ENCODE peak calls at places on chromosomes 5 and 9, in ten cellular contexts. I, H, A, E, Z, X, C, M, S and G are unnamed samples.

GRCh38 chr5:94692610-94693009 is 74.1 kb downstream of the SLF1 start:
- DNase-seq in I (no peak), H (no peak), A (no peak), E (no peak), Z (no peak), X (no peak), C (no peak), M (no peak), S (no peak), G (no peak)

GRCh38 chr5:65037845-65038815 is 269.4 kb downstream of the CWC27 start:
- DNase-seq in I (peak), H (no peak), A (peak), E (peak), Z (peak), X (no peak), C (no peak), M (no peak), S (peak), G (no peak)

GRCh38 chr5:36904677-36905076 is 28.1 kb downstream of the NIPBL start:
- DNase-seq in I (no peak), H (no peak), A (no peak), E (no peak), Z (peak), X (no peak), C (no peak), M (no peak), S (no peak), G (no peak)

GRCh38 chr5:11595045-11595444 is 309.2 kb downstream of the CTNND2 start:
- DNase-seq in I (no peak), H (no peak), A (peak), E (no peak), Z (no peak), X (no peak), C (no peak), M (no peak), S (no peak), G (no peak)

GRCh38 chr5:96048763-96049162 is 87.1 kb upstream of the ELL2 start:
- DNase-seq in I (no peak), H (no peak), A (peak), E (no peak), Z (no peak), X (no peak), C (no peak), M (no peak), S (peak), G (no peak)

GRCh38 chr5:17833336-17833735 is 199.1 kb downstream of the TAF11L14 start:
- DNase-seq in I (no peak), H (no peak), A (no peak), E (no peak), Z (no peak), X (no peak), C (no peak), M (no peak), S (no peak), G (no peak)

GRCh38 chr5:78538240-78538850 is 110.2 kb downstream of the LHFPL2 start:
- DNase-seq in I (no peak), H (no peak), A (no peak), E (no peak), Z (peak), X (no peak), C (no peak), M (no peak), S (no peak), G (no peak)

GRCh38 chr9:16012621-16013020 is 459.8 kb downstream of the CCDC171 start:
- DNase-seq in I (no peak), H (no peak), A (no peak), E (peak), Z (no peak), X (no peak), C (no peak), M (peak), S (no peak), G (no peak)

GRCh38 chr9:93508207-93508606 is 54.8 kb upstream of the FAM120AOS start:
- DNase-seq in I (peak), H (no peak), A (no peak), E (no peak), Z (no peak), X (no peak), C (no peak), M (no peak), S (no peak), G (no peak)
- TF ChIP-seq CTCF in I (no peak), H (no peak), A (no peak), E (no peak), Z (no peak), X (no peak), C (no peak), M (no peak), S (no peak), G (no peak)

GRCh38 chr9:4985376-4986266 is 549 bp downstream of the JAK2 start:
- DNase-seq in I (peak), H (no peak), A (peak), E (peak), Z (peak), X (no peak), C (peak), M (no peak), S (peak), G (peak)
- TF ChIP-seq CTCF in I (no peak), H (no peak), A (no peak), E (no peak), Z (no peak), X (no peak), C (peak), M (no peak), S (no peak), G (no peak)

GRCh38 chr5:145980718-145981117 is 44.3 kb downstream of the SH3RF2 start:
- DNase-seq in I (no peak), H (no peak), A (peak), E (no peak), Z (peak), X (no peak), C (no peak), M (no peak), S (no peak), G (no peak)
- TF ChIP-seq CTCF in I (no peak), H (no peak), A (peak), E (peak), Z (peak), X (peak), C (no peak), M (no peak), S (no peak), G (no peak)

GRCh38 chr5:172665049-172665541 is 24.0 kb downstream of the NEURL1B start:
- DNase-seq in I (no peak), H (no peak), A (no peak), E (no peak), Z (no peak), X (no peak), C (no peak), M (no peak), S (no peak), G (no peak)

GRCh38 chr5:172664018-172664417 is 23.0 kb downstream of the NEURL1B start:
- DNase-seq in I (no peak), H (no peak), A (peak), E (no peak), Z (no peak), X (no peak), C (no peak), M (no peak), S (no peak), G (no peak)

GRCh38 chr5:172669808-172670402 is 28.8 kb downstream of the NEURL1B start:
- DNase-seq in I (no peak), H (no peak), A (peak), E (no peak), Z (no peak), X (no peak), C (no peak), M (no peak), S (peak), G (no peak)

GRCh38 chr5:172667786-172668735 is 27.0 kb downstream of the NEURL1B start:
- DNase-seq in I (no peak), H (no peak), A (no peak), E (no peak), Z (peak), X (no peak), C (no peak), M (no peak), S (no peak), G (no peak)

GRCh38 chr5:172666251-172666650 is 25.2 kb downstream of the NEURL1B start:
- DNase-seq in I (no peak), H (no peak), A (peak), E (peak), Z (peak), X (no peak), C (no peak), M (no peak), S (peak), G (peak)
- TF ChIP-seq CTCF in I (no peak), H (no peak), A (peak), E (peak), Z (no peak), X (no peak), C (no peak), M (no peak), S (no peak), G (no peak)

DNA sequence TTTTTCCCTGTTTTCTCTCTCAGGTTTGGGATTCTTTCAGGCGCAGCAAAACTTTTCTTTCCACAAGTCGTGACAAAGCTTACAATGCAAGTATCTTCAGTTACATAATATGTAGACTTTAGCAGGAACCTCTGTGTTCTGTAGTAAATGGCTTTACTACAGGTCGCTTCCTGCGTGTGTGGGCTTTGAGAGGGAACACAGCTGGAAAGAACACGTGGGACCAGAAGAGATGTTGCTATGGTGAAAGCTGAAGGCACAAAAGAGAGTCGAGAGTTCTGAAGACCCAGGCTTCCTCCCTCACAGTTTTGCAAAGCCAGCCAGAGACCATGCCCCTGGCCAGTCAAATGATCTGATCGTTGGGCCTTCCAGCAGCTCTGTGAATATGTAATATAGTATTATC is 4.0 kb downstream of the ANKRD55 start:
- DNase-seq in I (no peak), H (no peak), A (no peak), E (no peak), Z (no peak), X (no peak), C (no peak), M (no peak), S (no peak), G (no peak)
- TF ChIP-seq CTCF in I (no peak), H (no peak), A (no peak), E (no peak), Z (no peak), X (no peak), C (no peak), M (no peak), S (no peak), G (no peak)

GRCh38 chr5:171418982-171419662 is at the start of gene FGF18:
- DNase-seq in I (no peak), H (no peak), A (peak), E (peak), Z (peak), X (no peak), C (peak), M (peak), S (peak), G (peak)

GRCh38 chr5:171420429-171421231 is 1.2 kb downstream of the FGF18 start:
- DNase-seq in I (peak), H (no peak), A (peak), E (peak), Z (peak), X (peak), C (peak), M (peak), S (peak), G (no peak)

GRCh38 chr5:171421331-171422262 is 2.1 kb downstream of the FGF18 start:
- DNase-seq in I (peak), H (no peak), A (peak), E (no peak), Z (no peak), X (no peak), C (no peak), M (no peak), S (no peak), G (no peak)

GRCh38 chr5:171418316-171418981 is 998 bp upstream of the FGF18 start:
- DNase-seq in I (peak), H (peak), A (peak), E (peak), Z (peak), X (peak), C (peak), M (peak), S (peak), G (peak)

DNA sequence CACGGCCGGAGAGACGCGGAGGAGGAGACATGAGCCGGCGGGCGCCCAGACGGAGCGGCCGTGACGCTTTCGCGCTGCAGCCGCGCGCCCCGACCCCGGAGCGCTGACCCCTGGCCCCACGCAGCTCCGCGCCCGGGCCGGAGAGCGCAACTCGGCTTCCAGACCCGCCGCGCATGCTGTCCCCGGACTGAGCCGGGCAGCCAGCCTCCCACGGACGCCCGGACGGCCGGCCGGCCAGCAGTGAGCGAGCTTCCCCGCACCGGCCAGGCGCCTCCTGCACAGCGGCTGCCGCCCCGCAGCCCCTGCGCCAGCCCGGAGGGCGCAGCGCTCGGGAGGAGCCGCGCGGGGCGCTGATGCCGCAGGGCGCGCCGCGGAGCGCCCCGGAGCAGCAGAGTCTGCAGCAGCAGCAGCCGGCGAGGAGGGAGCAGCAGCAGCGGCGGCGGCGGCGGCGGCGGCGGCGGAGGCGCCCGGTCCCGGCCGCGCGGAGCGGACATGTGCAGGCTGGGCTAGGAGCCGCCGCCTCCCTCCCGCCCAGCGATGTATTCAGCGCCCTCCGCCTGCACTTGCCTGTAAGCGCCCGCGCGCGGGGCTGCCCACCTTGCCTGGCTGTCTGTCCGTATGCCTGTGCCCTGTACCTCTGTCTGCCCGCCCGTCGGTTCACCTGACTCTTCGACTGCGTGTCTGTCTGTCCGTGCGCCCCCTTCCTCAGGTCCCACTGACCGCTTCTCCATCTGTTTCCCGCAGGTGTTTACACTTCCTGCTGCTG is 399 bp downstream of the FGF18 start:
- DNase-seq in I (peak), H (peak), A (peak), E (no peak), Z (no peak), X (no peak), C (peak), M (peak), S (peak), G (peak)
- TF ChIP-seq CTCF in I (no peak), H (no peak), A (no peak), E (no peak), Z (no peak), X (no peak), C (no peak), M (no peak), S (no peak), G (no peak)

GRCh38 chr5:116563909-116564308 is 10.7 kb downstream of the SEMA6A start:
- DNase-seq in I (no peak), H (no peak), A (no peak), E (no peak), Z (no peak), X (no peak), C (no peak), M (no peak), S (no peak), G (no peak)

GRCh38 chr5:116566251-116566650 is 8.4 kb downstream of the SEMA6A start:
- DNase-seq in I (no peak), H (no peak), A (no peak), E (no peak), Z (no peak), X (no peak), C (no peak), M (no peak), S (no peak), G (no peak)

GRCh38 chr5:116564756-116565593 is 9.6 kb downstream of the SEMA6A start:
- DNase-seq in I (no peak), H (no peak), A (peak), E (no peak), Z (no peak), X (no peak), C (no peak), M (no peak), S (no peak), G (no peak)

GRCh38 chr5:116562669-116563068 is 12.0 kb downstream of the SEMA6A start:
- DNase-seq in I (no peak), H (no peak), A (no peak), E (no peak), Z (no peak), X (no peak), C (no peak), M (no peak), S (no peak), G (no peak)

GRCh38 chr5:116564322-116564721 is 10.3 kb downstream of the SEMA6A start:
- DNase-seq in I (no peak), H (no peak), A (no peak), E (no peak), Z (no peak), X (no peak), C (no peak), M (no peak), S (no peak), G (no peak)
- TF ChIP-seq CTCF in I (no peak), H (no peak), A (no peak), E (no peak), Z (no peak), X (no peak), C (no peak), M (no peak), S (no peak), G (no peak)

GRCh38 chr9:134688231-134688630 is 46.6 kb downstream of the COL5A1 start:
- DNase-seq in I (no peak), H (no peak), A (no peak), E (no peak), Z (no peak), X (no peak), C (no peak), M (no peak), S (no peak), G (no peak)

GRCh38 chr9:134690946-134691694 is 49.5 kb downstream of the COL5A1 start:
- DNase-seq in I (no peak), H (no peak), A (no peak), E (no peak), Z (no peak), X (no peak), C (peak), M (peak), S (no peak), G (no peak)

GRCh38 chr9:134688661-134689319 is 47.2 kb downstream of the COL5A1 start:
- DNase-seq in I (no peak), H (no peak), A (no peak), E (no peak), Z (no peak), X (no peak), C (no peak), M (no peak), S (no peak), G (no peak)

GRCh38 chr9:134690301-134690751 is 48.7 kb downstream of the COL5A1 start:
- DNase-seq in I (no peak), H (no peak), A (no peak), E (no peak), Z (no peak), X (no peak), C (peak), M (no peak), S (no peak), G (no peak)

DNA sequence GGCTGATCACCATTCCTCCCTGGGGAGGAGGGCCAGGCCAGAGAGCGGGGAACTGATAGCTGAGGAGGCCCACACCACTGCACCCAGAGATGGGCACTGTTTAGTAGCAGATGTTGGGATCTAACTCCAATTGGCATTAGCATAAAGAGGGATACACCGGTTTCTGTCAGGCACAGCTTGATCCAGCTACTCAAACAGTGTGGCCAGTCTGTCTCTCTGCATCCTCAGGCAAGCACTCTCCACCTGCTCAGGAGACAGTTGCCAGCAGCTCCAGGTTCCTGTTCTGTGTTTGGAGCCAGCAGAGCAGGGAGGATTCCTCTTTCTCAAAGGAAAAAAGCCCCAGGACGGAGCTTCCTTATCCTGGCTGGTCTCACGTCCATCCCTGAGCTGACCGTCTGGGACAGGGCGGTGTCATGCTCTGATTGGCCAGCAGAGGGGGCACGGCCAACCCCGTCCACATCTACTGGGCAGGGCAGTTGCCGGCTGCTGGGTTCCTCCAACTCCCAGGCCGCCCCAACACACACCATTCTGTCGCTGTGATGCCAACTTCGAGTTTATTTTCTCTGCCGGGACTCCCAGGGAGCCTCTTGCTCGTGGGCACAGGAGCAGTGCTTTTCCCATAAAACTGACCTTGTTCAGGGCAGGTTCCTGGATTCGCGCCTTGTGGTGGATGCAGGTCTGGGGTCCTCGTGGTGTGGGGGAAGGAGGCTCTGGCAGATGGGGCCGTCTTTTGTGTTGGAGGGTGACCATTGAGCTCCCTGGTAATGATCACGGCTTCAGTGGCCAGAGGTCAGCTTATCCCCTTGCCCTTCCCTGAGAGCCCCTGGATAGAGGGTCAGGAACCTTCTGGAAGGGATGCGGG is 47.9 kb downstream of the COL5A1 start:
- DNase-seq in I (no peak), H (no peak), A (peak), E (peak), Z (peak), X (peak), C (peak), M (peak), S (peak), G (peak)
- TF ChIP-seq CTCF in I (peak), H (peak), A (peak), E (peak), Z (peak), X (peak), C (peak), M (peak), S (peak), G (peak)

GRCh38 chr5:104345513-104345823 is 782.9 kb upstream of the NUDT12 start:
- DNase-seq in I (no peak), H (no peak), A (no peak), E (no peak), Z (no peak), X (no peak), C (no peak), M (no peak), S (no peak), G (no peak)

GRCh38 chr5:104344809-104345512 is 782.4 kb upstream of the NUDT12 start:
- DNase-seq in I (no peak), H (no peak), A (no peak), E (peak), Z (peak), X (no peak), C (no peak), M (peak), S (no peak), G (no peak)

GRCh38 chr5:104352954-104353353 is 790.4 kb upstream of the NUDT12 start:
- DNase-seq in I (no peak), H (no peak), A (no peak), E (peak), Z (no peak), X (no peak), C (no peak), M (no peak), S (no peak), G (no peak)

DNA sequence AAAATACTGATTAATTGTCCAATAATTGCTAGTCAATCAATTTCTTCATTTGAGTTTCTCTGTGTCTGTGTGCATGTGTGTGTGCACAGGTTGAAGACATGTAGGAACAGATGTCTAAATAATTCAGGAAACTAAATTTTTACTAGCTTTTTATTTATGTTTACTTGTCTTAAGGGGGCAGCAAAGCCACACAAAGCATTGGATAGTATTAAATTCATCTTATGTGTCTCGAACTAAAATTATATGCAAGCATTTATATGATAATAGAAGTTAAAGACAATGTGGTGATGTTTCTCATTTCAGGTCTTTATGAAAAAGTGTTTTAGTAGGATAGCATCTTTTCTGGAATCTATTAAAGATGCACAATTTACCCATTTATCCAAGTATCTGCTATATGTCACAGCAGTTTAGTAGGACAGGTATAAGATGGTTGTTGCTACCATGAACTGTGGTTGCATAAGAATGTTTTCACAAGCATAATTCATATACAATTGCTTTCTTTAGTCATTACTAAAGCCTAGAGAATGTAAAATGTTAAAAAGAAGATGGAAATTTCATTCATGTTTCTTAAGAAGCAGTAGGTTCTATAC is 784.6 kb upstream of the NUDT12 start:
- DNase-seq in I (no peak), H (no peak), A (peak), E (peak), Z (peak), X (no peak), C (no peak), M (no peak), S (no peak), G (no peak)
- TF ChIP-seq CTCF in I (no peak), H (no peak), A (no peak), E (peak), Z (peak), X (peak), C (no peak), M (no peak), S (no peak), G (no peak)

GRCh38 chr9:33467526-33467925 is 6.2 kb downstream of the NOL6 start:
- DNase-seq in I (no peak), H (no peak), A (no peak), E (no peak), Z (no peak), X (no peak), C (peak), M (no peak), S (no peak), G (no peak)
- TF ChIP-seq CTCF in I (no peak), H (no peak), A (no peak), E (no peak), Z (no peak), X (no peak), C (no peak), M (no peak), S (no peak), G (no peak)